ENCODE peak calls at places on chromosome 16, in four cellular contexts. S, E, D and Q are unnamed samples.
A peak's percentile ranks its signal among the peaks of the same experiment; 100 is the strongest.

GRCh38 chr16:77304883-77305282 is 105.7 kb downstream of the SYCE1L start:
- DNase-seq in S (no peak), D (peak; percentile 34), E (no peak), Q (no peak)

GRCh38 chr16:10756574-10756973 is 12.9 kb downstream of the NUBP1 start:
- DNase-seq in S (no peak), E (no peak), D (no peak), Q (no peak)

GRCh38 chr16:57606847-57607501 is 21.5 kb upstream of the ADGRG1 start:
- DNase-seq in S (no peak), E (no peak), D (peak; percentile 85), Q (no peak)

GRCh38 chr16:86882586-86883280 is 304.4 kb downstream of the FOXL1 start:
- DNase-seq in E (no peak), D (no peak), S (no peak), Q (no peak)

GRCh38 chr16:75062135-75062943 is 54.2 kb downstream of the LDHD start:
- DNase-seq in D (no peak), E (no peak), S (peak; percentile 60), Q (no peak)

GRCh38 chr16:67165121-67166034 is 833 bp downstream of the HSF4 start:
- DNase-seq in E (no peak), S (no peak), D (no peak), Q (no peak)

GRCh38 chr16:57500578-57501111 is 14.4 kb upstream of the DOK4 start:
- DNase-seq in D (no peak), E (no peak), S (no peak), Q (no peak)

GRCh38 chr16:88634141-88634993 is 4.0 kb upstream of the IL17C start:
- DNase-seq in E (no peak), S (peak; percentile 97), D (no peak), Q (peak; percentile 87)

GRCh38 chr16:50373780-50374179 is 5.0 kb upstream of the BRD7 start:
- DNase-seq in D (no peak), S (no peak), E (no peak), Q (no peak)

GRCh38 chr16:14405611-14406537 is 224.2 kb downstream of the PARN start:
- DNase-seq in E (peak; percentile 59), D (peak; percentile 90), S (peak; percentile 94), Q (peak; percentile 96)

GRCh38 chr16:49590166-49590871 is 216.7 kb downstream of the C16orf78 start:
- DNase-seq in E (no peak), D (no peak), S (no peak), Q (peak; percentile 5)

GRCh38 chr16:77443834-77444460 is 9.1 kb upstream of the ADAMTS18 start:
- DNase-seq in S (no peak), D (no peak), E (no peak), Q (no peak)

GRCh38 chr16:24123275-24123674 is 132.9 kb upstream of the CACNG3 start:
- DNase-seq in D (no peak), S (no peak), E (no peak), Q (no peak)

GRCh38 chr16:19304670-19305240 is 19.2 kb downstream of the CLEC19A start:
- DNase-seq in S (no peak), D (no peak), E (peak; percentile 57), Q (no peak)
- TF ChIP-seq NR3C1 in S (no peak), D (no peak), E (no peak), Q (no peak)

DNA sequence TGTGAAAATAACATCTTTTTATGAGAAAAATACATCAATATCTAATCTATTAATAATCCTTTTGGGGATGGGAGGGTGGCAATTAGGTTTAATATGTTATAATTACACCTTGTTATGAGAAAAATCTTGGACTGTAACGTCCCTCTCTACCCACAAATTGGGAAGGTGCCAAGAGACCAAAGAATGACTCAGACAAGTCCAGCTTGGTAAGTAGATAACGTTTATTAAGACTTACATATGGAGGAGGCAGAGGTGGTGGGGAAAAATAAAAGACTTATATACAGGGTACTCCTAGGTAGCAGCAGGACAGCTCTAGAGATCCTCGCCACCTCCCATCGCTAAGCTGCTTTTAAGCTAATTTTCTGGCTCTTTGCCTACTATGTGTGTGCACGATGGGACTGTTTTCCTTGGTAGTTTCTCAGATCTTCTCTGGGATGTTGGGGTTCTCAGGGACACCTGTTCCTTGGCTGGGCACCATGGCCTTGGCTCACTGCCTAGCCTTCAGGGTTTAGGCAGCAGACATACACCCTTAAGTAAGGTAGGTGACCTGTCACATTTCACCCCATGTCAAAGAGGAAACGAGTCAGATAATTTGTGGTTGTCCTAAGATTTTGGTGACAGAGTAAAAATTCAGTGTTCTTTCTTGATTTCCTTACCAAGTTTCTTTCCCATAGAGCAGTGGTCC is 31.5 kb downstream of the RBL2 start:
- DNase-seq in E (peak; percentile 44), S (no peak), D (no peak), Q (no peak)
- TF ChIP-seq HMGXB4 in E (no peak), S (no peak), D (no peak), Q (no peak)

DNA sequence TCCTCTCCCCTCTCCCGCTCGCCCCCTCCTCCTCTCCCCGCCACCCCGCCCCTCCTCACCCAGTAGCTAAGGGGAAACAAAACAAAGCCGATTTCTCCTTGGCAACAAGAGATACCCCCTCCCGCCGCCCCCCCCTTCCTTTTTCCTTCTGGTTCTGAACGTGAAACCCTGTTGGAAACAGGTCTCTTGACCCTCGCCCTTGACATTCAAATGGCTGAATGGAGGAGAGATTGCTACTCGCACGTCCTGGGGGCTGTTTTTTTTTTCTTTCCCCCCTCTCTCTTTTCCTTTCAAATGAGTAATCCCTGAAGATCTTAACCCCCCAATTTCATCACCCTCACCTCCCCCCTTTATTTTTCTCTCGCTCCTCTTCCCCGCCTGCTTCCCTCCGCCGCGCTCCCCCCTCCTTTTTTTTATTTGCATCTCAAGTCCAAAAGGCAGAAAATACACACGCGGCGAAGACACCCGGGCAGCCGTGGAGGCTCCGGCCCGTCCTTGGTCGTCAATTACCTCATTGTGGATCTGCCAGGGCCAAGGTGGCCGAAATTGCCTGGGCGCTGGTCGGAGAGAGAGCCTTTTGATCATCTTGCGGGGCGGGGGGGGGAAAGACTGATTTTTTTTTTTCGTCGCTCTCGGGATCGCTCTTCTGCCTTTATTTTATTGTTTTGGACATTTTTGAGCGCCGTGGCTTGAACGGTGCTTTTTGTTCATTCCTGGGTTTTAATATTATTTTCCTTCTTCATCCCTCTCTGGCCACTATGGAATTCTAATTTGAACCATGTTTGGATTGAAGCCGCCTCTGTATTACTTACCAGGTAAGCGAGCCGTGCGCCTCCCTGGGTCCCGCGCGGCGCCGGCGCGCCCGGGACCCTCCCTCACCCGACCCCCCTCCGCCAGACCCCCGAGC is 57.3 kb upstream of the GSE1 start:
- DNase-seq in E (peak; percentile 18), S (peak; percentile 60), D (peak; percentile 55), Q (peak; percentile 63)
- TF ChIP-seq JUN in E (no peak), S (no peak), D (no peak), Q (no peak)

GRCh38 chr16:17143546-17144419 is 327.0 kb downstream of the XYLT1 start:
- DNase-seq in S (no peak), E (no peak), D (no peak), Q (no peak)
- TF ChIP-seq NR3C1 in S (no peak), E (no peak), D (no peak), Q (no peak)

DNA sequence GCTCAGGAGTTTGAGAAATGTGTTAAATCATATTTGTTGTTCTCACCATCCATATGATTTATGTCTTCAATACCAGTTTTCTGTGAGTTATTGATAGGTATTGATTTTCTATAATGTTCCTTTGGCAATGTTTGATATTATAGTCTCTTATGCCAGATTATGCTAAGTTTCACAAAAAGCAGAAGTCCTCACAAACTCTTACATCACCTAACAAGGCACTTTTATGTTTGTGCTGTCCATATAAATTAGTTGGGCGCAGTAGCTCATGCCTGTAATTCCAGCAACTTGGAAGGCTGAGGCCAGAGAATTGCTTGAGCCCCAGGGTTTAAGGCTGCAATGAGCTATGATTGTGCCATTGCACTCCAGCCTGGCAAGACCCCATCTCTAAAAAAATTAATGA is 12.6 kb upstream of the UQCRC2 start:
- DNase-seq in E (no peak), D (no peak), S (no peak), Q (no peak)
- TF ChIP-seq HMGXB4 in E (no peak), D (no peak), S (no peak), Q (no peak)